ENCODE peak calls at places on chromosomes 12 and 14, in four cellular contexts. B is NCI-H1092 treated with DMSO at 0.1 percent for 48 hours; Q is activated CD4-positive, CD25-positive, alpha-beta regulatory T cell; P is mucosa of descending colon. F is an unnamed sample.

GRCh38 chr12:5171701-5172100 is 128.0 kb downstream of the KCNA5 start:
- DNase-seq in B (peak; percentile 23), Q (no peak), P (no peak), F (no peak)

GRCh38 chr14:22561661-22562579 is 27.1 kb downstream of the DAD1 start:
- DNase-seq in B (no peak), Q (no peak), P (no peak), F (no peak)

GRCh38 chr14:95655461-95655860 is 30.8 kb upstream of the TCL1B start:
- DNase-seq in B (no peak), Q (no peak), P (no peak), F (no peak)

GRCh38 chr14:96920023-96920422 is 122.8 kb downstream of the VRK1 start:
- DNase-seq in B (no peak), Q (no peak), P (no peak), F (no peak)

GRCh38 chr12:59036973-59037807 is 116.9 kb upstream of the LRIG3 start:
- DNase-seq in B (no peak), Q (no peak), P (no peak), F (peak; percentile 45)

GRCh38 chr12:89073027-89073398 is 279.3 kb downstream of the DUSP6 start:
- DNase-seq in B (no peak), Q (no peak), P (no peak), F (no peak)

GRCh38 chr14:37988472-37988871 is 219.2 kb upstream of the SSTR1 start:
- DNase-seq in B (no peak), Q (no peak), P (no peak), F (no peak)

GRCh38 chr12:130044991-130045621 is 117.2 kb upstream of the FZD10 start:
- DNase-seq in B (peak; percentile 49), Q (no peak), P (no peak), F (no peak)

GRCh38 chr12:102021540-102022246 is 40.1 kb downstream of the WASHC3 start:
- DNase-seq in B (no peak), Q (no peak), P (no peak), F (no peak)

GRCh38 chr12:6607751-6608591 is 792 bp upstream of the CHD4 start:
- DNase-seq in B (peak; percentile 91), Q (no peak), P (peak; percentile 41), F (peak; percentile 94)

GRCh38 chr12:3225796-3226180 is 148.6 kb downstream of the TSPAN9 start:
- DNase-seq in B (no peak), Q (no peak), P (no peak), F (no peak)

GRCh38 chr14:100446572-100446971 is 123.4 kb downstream of the SLC25A47 start:
- DNase-seq in B (no peak), Q (no peak), P (no peak), F (no peak)

GRCh38 chr12:41795066-41795465 is 349.6 kb downstream of the GXYLT1 start:
- DNase-seq in B (peak; percentile 48), Q (no peak), P (no peak), F (no peak)

GRCh38 chr14:101200008-101200649 is 296.6 kb upstream of the RTL1 start:
- DNase-seq in B (no peak), Q (no peak), P (no peak), F (no peak)

GRCh38 chr14:57171903-57172302 is 96.8 kb downstream of the EXOC5 start:
- DNase-seq in B (no peak), Q (no peak), P (no peak), F (no peak)

GRCh38 chr12:15407025-15407424 is 84.7 kb downstream of the PTPRO start:
- DNase-seq in B (no peak), Q (no peak), P (no peak), F (no peak)

GRCh38 chr12:91899056-91899455 is 246.6 kb downstream of the BTG1 start:
- DNase-seq in B (no peak), Q (no peak), P (no peak), F (no peak)

GRCh38 chr14:102811254-102811963 is 34.2 kb downstream of the TRAF3 start:
- DNase-seq in B (no peak), Q (no peak), P (no peak), F (no peak)

GRCh38 chr14:52063107-52063506 is 5.8 kb downstream of the NID2 start:
- DNase-seq in B (no peak), Q (no peak), P (no peak), F (no peak)

GRCh38 chr12:56763753-56764657 is 881 bp downstream of the HSD17B6 start:
- DNase-seq in B (no peak), Q (no peak), P (no peak), F (no peak)

GRCh38 chr14:76687611-76688372 is 73.5 kb upstream of the VASH1 start:
- DNase-seq in B (peak; percentile 51), Q (no peak), P (peak; percentile 70), F (no peak)

F was measured in NCI-H526 treated with DMSO at 0.1 percent for 48 hours.